ENCODE peak calls at places on chromosome 21, in ten cellular contexts. One of them, this sample, is unnamed.

GRCh38 chr21:31731112-31731801 is 661 bp downstream of the SCAF4 start:
- DNase-seq in stomach: peak
- DNase-seq in GM23338: peak
- DNase-seq in hepatocyte: peak
- DNase-seq in ovary: peak
- DNase-seq in HL-60: no peak
- DNase-seq in K562: peak
- DNase-seq in tibial nerve: no peak
- DNase-seq in Panc1: no peak
- DNase-seq in small intestine: peak
- DNase-seq in this sample: no peak

GRCh38 chr21:25845729-25846256 is 111.0 kb downstream of the GABPA start:
- DNase-seq in tibial nerve: no peak
- DNase-seq in GM23338: no peak
- DNase-seq in ovary: no peak
- DNase-seq in hepatocyte: no peak
- DNase-seq in HL-60: no peak
- DNase-seq in Panc1: no peak
- DNase-seq in stomach: no peak
- DNase-seq in small intestine: no peak
- DNase-seq in K562: no peak
- DNase-seq in this sample: no peak

GRCh38 chr21:41216486-41216885 is 48.5 kb downstream of the BACE2 start:
- DNase-seq in tibial nerve: no peak
- DNase-seq in small intestine: no peak
- DNase-seq in HL-60: no peak
- DNase-seq in Panc1: no peak
- DNase-seq in K562: no peak
- DNase-seq in stomach: no peak
- DNase-seq in hepatocyte: no peak
- DNase-seq in ovary: no peak
- DNase-seq in GM23338: no peak
- DNase-seq in this sample: no peak

GRCh38 chr21:31750843-31751242 is 18.9 kb upstream of the SCAF4 start:
- DNase-seq in HL-60: no peak
- DNase-seq in ovary: no peak
- DNase-seq in stomach: no peak
- DNase-seq in tibial nerve: no peak
- DNase-seq in K562: no peak
- DNase-seq in hepatocyte: no peak
- DNase-seq in Panc1: no peak
- DNase-seq in GM23338: no peak
- DNase-seq in small intestine: no peak
- DNase-seq in this sample: no peak

GRCh38 chr21:42495765-42496119 is 282 bp downstream of the RSPH1 start:
- DNase-seq in HL-60: no peak
- DNase-seq in small intestine: peak
- DNase-seq in stomach: no peak
- DNase-seq in K562: no peak
- DNase-seq in tibial nerve: peak
- DNase-seq in GM23338: peak
- DNase-seq in hepatocyte: peak
- DNase-seq in ovary: no peak
- DNase-seq in Panc1: no peak
- DNase-seq in this sample: no peak

GRCh38 chr21:21137986-21138385 is 139.8 kb downstream of the NCAM2 start:
- DNase-seq in Panc1: no peak
- DNase-seq in ovary: no peak
- DNase-seq in hepatocyte: no peak
- DNase-seq in small intestine: no peak
- DNase-seq in tibial nerve: no peak
- DNase-seq in K562: no peak
- DNase-seq in HL-60: no peak
- DNase-seq in stomach: no peak
- DNase-seq in GM23338: no peak
- DNase-seq in this sample: no peak

GRCh38 chr21:42366292-42367010 is at the start of gene TFF1:
- DNase-seq in hepatocyte: peak
- DNase-seq in stomach: peak
- DNase-seq in tibial nerve: no peak
- DNase-seq in small intestine: peak
- DNase-seq in ovary: no peak
- DNase-seq in GM23338: no peak
- DNase-seq in HL-60: no peak
- DNase-seq in Panc1: peak
- DNase-seq in K562: no peak
- DNase-seq in this sample: no peak

GRCh38 chr21:30979054-30979453 is 59.2 kb downstream of the KRTAP19-8 start:
- DNase-seq in tibial nerve: no peak
- DNase-seq in hepatocyte: no peak
- DNase-seq in ovary: no peak
- DNase-seq in GM23338: no peak
- DNase-seq in K562: no peak
- DNase-seq in small intestine: no peak
- DNase-seq in HL-60: no peak
- DNase-seq in Panc1: no peak
- DNase-seq in stomach: no peak
- DNase-seq in this sample: no peak

GRCh38 chr21:38819719-38820147 is 14.0 kb downstream of the ETS2 start:
- DNase-seq in HL-60: no peak
- DNase-seq in stomach: peak
- DNase-seq in K562: no peak
- DNase-seq in Panc1: no peak
- DNase-seq in tibial nerve: no peak
- DNase-seq in GM23338: no peak
- DNase-seq in ovary: no peak
- DNase-seq in hepatocyte: peak
- DNase-seq in small intestine: peak
- DNase-seq in this sample: no peak

GRCh38 chr21:38821959-38822682 is 16.4 kb downstream of the ETS2 start:
- DNase-seq in K562: no peak
- DNase-seq in HL-60: no peak
- DNase-seq in stomach: no peak
- DNase-seq in ovary: no peak
- DNase-seq in tibial nerve: no peak
- DNase-seq in small intestine: peak
- DNase-seq in hepatocyte: no peak
- DNase-seq in Panc1: no peak
- DNase-seq in GM23338: no peak
- DNase-seq in this sample: no peak

GRCh38 chr21:38821248-38821647 is 15.5 kb downstream of the ETS2 start:
- DNase-seq in ovary: no peak
- DNase-seq in Panc1: no peak
- DNase-seq in small intestine: peak
- DNase-seq in GM23338: no peak
- DNase-seq in HL-60: no peak
- DNase-seq in hepatocyte: no peak
- DNase-seq in K562: no peak
- DNase-seq in tibial nerve: no peak
- DNase-seq in stomach: no peak
- DNase-seq in this sample: no peak

GRCh38 chr21:38819051-38819718 is 13.5 kb downstream of the ETS2 start:
- DNase-seq in small intestine: no peak
- DNase-seq in HL-60: no peak
- DNase-seq in tibial nerve: no peak
- DNase-seq in hepatocyte: no peak
- DNase-seq in K562: no peak
- DNase-seq in Panc1: no peak
- DNase-seq in ovary: no peak
- DNase-seq in stomach: no peak
- DNase-seq in GM23338: no peak
- DNase-seq in this sample: no peak

GRCh38 chr21:38820471-38821239 is 14.9 kb downstream of the ETS2 start:
- DNase-seq in stomach: no peak
- DNase-seq in small intestine: peak
- DNase-seq in hepatocyte: no peak
- DNase-seq in GM23338: no peak
- DNase-seq in tibial nerve: no peak
- DNase-seq in HL-60: no peak
- DNase-seq in K562: no peak
- DNase-seq in ovary: no peak
- DNase-seq in Panc1: no peak
- DNase-seq in this sample: no peak
- H3K27ac ChIP-seq in stomach: peak
- H3K27ac ChIP-seq in small intestine: peak
- H3K27ac ChIP-seq in hepatocyte: peak
- H3K27ac ChIP-seq in GM23338: no peak
- H3K27ac ChIP-seq in tibial nerve: peak
- H3K27ac ChIP-seq in HL-60: no peak
- H3K27ac ChIP-seq in K562: no peak
- H3K27ac ChIP-seq in ovary: no peak
- H3K27ac ChIP-seq in Panc1: peak
- H3K27ac ChIP-seq in this sample: no peak

GRCh38 chr21:17796037-17796403 is 23.1 kb downstream of the C21orf91 start:
- DNase-seq in GM23338: no peak
- DNase-seq in stomach: no peak
- DNase-seq in Panc1: no peak
- DNase-seq in ovary: no peak
- DNase-seq in K562: no peak
- DNase-seq in small intestine: no peak
- DNase-seq in HL-60: no peak
- DNase-seq in hepatocyte: no peak
- DNase-seq in tibial nerve: no peak
- DNase-seq in this sample: no peak

GRCh38 chr21:17793271-17793670 is 25.9 kb downstream of the C21orf91 start:
- DNase-seq in small intestine: no peak
- DNase-seq in stomach: no peak
- DNase-seq in Panc1: no peak
- DNase-seq in HL-60: no peak
- DNase-seq in hepatocyte: no peak
- DNase-seq in K562: no peak
- DNase-seq in tibial nerve: no peak
- DNase-seq in GM23338: no peak
- DNase-seq in ovary: no peak
- DNase-seq in this sample: no peak

GRCh38 chr21:17795084-17796036 is 23.8 kb downstream of the C21orf91 start:
- DNase-seq in ovary: no peak
- DNase-seq in hepatocyte: no peak
- DNase-seq in K562: no peak
- DNase-seq in HL-60: no peak
- DNase-seq in small intestine: no peak
- DNase-seq in tibial nerve: no peak
- DNase-seq in GM23338: no peak
- DNase-seq in stomach: no peak
- DNase-seq in Panc1: no peak
- DNase-seq in this sample: no peak

GRCh38 chr21:17794631-17795030 is 24.5 kb downstream of the C21orf91 start:
- DNase-seq in hepatocyte: no peak
- DNase-seq in HL-60: no peak
- DNase-seq in small intestine: no peak
- DNase-seq in Panc1: no peak
- DNase-seq in ovary: no peak
- DNase-seq in stomach: no peak
- DNase-seq in K562: no peak
- DNase-seq in tibial nerve: no peak
- DNase-seq in GM23338: no peak
- DNase-seq in this sample: no peak

GRCh38 chr21:17793675-17794123 is 25.5 kb downstream of the C21orf91 start:
- DNase-seq in hepatocyte: no peak
- DNase-seq in K562: no peak
- DNase-seq in stomach: no peak
- DNase-seq in small intestine: peak
- DNase-seq in Panc1: no peak
- DNase-seq in tibial nerve: no peak
- DNase-seq in GM23338: no peak
- DNase-seq in HL-60: no peak
- DNase-seq in ovary: no peak
- DNase-seq in this sample: no peak
- H3K27ac ChIP-seq in hepatocyte: no peak
- H3K27ac ChIP-seq in K562: no peak
- H3K27ac ChIP-seq in stomach: peak
- H3K27ac ChIP-seq in small intestine: peak
- H3K27ac ChIP-seq in Panc1: no peak
- H3K27ac ChIP-seq in tibial nerve: peak
- H3K27ac ChIP-seq in GM23338: no peak
- H3K27ac ChIP-seq in HL-60: no peak
- H3K27ac ChIP-seq in ovary: no peak
- H3K27ac ChIP-seq in this sample: no peak

GRCh38 chr21:43766734-43767497 is 9.2 kb downstream of the CSTB start:
- DNase-seq in small intestine: peak
- DNase-seq in Panc1: no peak
- DNase-seq in K562: no peak
- DNase-seq in tibial nerve: no peak
- DNase-seq in ovary: peak
- DNase-seq in HL-60: no peak
- DNase-seq in GM23338: no peak
- DNase-seq in hepatocyte: peak
- DNase-seq in stomach: no peak
- DNase-seq in this sample: no peak

GRCh38 chr21:43767980-43768867 is 7.9 kb downstream of the CSTB start:
- DNase-seq in small intestine: peak
- DNase-seq in HL-60: no peak
- DNase-seq in ovary: peak
- DNase-seq in stomach: peak
- DNase-seq in Panc1: no peak
- DNase-seq in tibial nerve: peak
- DNase-seq in hepatocyte: peak
- DNase-seq in GM23338: peak
- DNase-seq in K562: peak
- DNase-seq in this sample: no peak

GRCh38 chr21:43769325-43769958 is 6.7 kb downstream of the CSTB start:
- DNase-seq in Panc1: no peak
- DNase-seq in GM23338: no peak
- DNase-seq in tibial nerve: no peak
- DNase-seq in K562: no peak
- DNase-seq in stomach: no peak
- DNase-seq in hepatocyte: no peak
- DNase-seq in ovary: no peak
- DNase-seq in HL-60: no peak
- DNase-seq in small intestine: no peak
- DNase-seq in this sample: no peak

GRCh38 chr21:43768868-43769167 is 7.3 kb downstream of the CSTB start:
- DNase-seq in hepatocyte: no peak
- DNase-seq in ovary: no peak
- DNase-seq in tibial nerve: no peak
- DNase-seq in stomach: no peak
- DNase-seq in K562: no peak
- DNase-seq in Panc1: no peak
- DNase-seq in GM23338: peak
- DNase-seq in HL-60: no peak
- DNase-seq in small intestine: no peak
- DNase-seq in this sample: no peak

DNA sequence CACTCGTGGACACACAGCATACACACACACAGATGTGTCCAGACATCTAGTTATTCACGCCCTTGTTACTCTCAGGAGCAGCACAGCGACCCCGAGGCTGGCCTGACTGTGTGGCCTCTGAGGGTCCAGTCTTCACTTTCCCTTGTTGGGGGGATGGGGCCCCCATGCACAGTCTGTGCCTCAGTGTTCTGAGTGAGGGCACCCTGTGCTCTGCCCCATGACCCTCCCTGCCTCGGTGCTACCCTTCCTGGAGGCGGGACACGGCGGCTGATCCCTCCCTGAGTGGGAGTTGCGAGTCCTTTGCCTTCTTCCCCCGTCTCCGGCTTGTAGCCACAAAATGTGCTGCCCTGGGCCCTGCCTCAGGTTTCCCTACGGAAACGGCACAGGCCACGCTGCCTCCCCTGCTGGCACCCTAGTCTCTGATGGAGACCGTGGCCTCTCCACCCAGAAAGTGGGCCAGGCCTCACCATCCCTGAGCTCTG is 8.6 kb downstream of the CSTB start:
- DNase-seq in HL-60: no peak
- DNase-seq in K562: no peak
- DNase-seq in ovary: peak
- DNase-seq in Panc1: no peak
- DNase-seq in GM23338: no peak
- DNase-seq in small intestine: no peak
- DNase-seq in hepatocyte: no peak
- DNase-seq in stomach: no peak
- DNase-seq in tibial nerve: no peak
- DNase-seq in this sample: no peak
- H3K27ac ChIP-seq in HL-60: no peak
- H3K27ac ChIP-seq in K562: peak
- H3K27ac ChIP-seq in ovary: no peak
- H3K27ac ChIP-seq in Panc1: peak
- H3K27ac ChIP-seq in GM23338: no peak
- H3K27ac ChIP-seq in small intestine: peak
- H3K27ac ChIP-seq in hepatocyte: peak
- H3K27ac ChIP-seq in stomach: peak
- H3K27ac ChIP-seq in tibial nerve: no peak
- H3K27ac ChIP-seq in this sample: no peak

GRCh38 chr21:34899760-34900159 is 149.3 kb downstream of the RUNX1 start:
- DNase-seq in stomach: no peak
- DNase-seq in K562: no peak
- DNase-seq in Panc1: no peak
- DNase-seq in GM23338: no peak
- DNase-seq in small intestine: no peak
- DNase-seq in HL-60: no peak
- DNase-seq in ovary: no peak
- DNase-seq in tibial nerve: no peak
- DNase-seq in hepatocyte: no peak
- DNase-seq in this sample: no peak
- H3K27ac ChIP-seq in stomach: no peak
- H3K27ac ChIP-seq in K562: no peak
- H3K27ac ChIP-seq in Panc1: no peak
- H3K27ac ChIP-seq in GM23338: no peak
- H3K27ac ChIP-seq in small intestine: no peak
- H3K27ac ChIP-seq in HL-60: no peak
- H3K27ac ChIP-seq in ovary: no peak
- H3K27ac ChIP-seq in tibial nerve: no peak
- H3K27ac ChIP-seq in hepatocyte: peak
- H3K27ac ChIP-seq in this sample: no peak